ENCODE peak calls at places on chromosomes 16 and 17, in four cellular contexts. Q, K, B and O are unnamed samples.

GRCh38 chr16:79600636-79601091 is at the start of gene MAF:
- DNase-seq in K (peak; percentile 82), Q (peak; percentile 24), B (peak; percentile 87), O (peak; percentile 97)

GRCh38 chr16:8679156-8679555 is 4.7 kb downstream of the ABAT start:
- DNase-seq in B (no peak), K (no peak), Q (no peak), O (no peak)

GRCh38 chr17:51120357-51120738 is 320 bp downstream of the SPAG9 start:
- DNase-seq in B (no peak), Q (peak; percentile 14), K (no peak), O (no peak)

GRCh38 chr16:74107795-74108610 is 188.6 kb upstream of the PSMD7 start:
- DNase-seq in B (peak; percentile 39), K (peak; percentile 79), Q (peak; percentile 2), O (peak; percentile 4)

GRCh38 chr16:58264961-58265479 is 29.8 kb downstream of the PRSS54 start:
- DNase-seq in K (no peak), Q (peak; percentile 84), B (no peak), O (peak; percentile 79)

GRCh38 chr16:90011196-90011819 is 7.9 kb downstream of the DBNDD1 start:
- DNase-seq in Q (no peak), K (no peak), B (no peak), O (no peak)

GRCh38 chr16:55292491-55292890 is 31.5 kb upstream of the IRX6 start:
- DNase-seq in Q (no peak), K (peak; percentile 50), B (no peak), O (no peak)

GRCh38 chr17:5049314-5049819 is 14.1 kb upstream of the SLC52A1 start:
- DNase-seq in K (no peak), Q (no peak), B (no peak), O (no peak)

GRCh38 chr16:11251525-11252481 is 4.2 kb downstream of the SOCS1 start:
- DNase-seq in Q (peak; percentile 91), K (no peak), B (no peak), O (peak; percentile 73)

GRCh38 chr16:73268311-73268997 is 220.5 kb upstream of the ZFHX3 start:
- DNase-seq in B (peak; percentile 24), K (peak; percentile 59), Q (peak; percentile 16), O (no peak)

GRCh38 chr16:82684246-82684645 is 57.5 kb downstream of the CDH13 start:
- DNase-seq in K (no peak), Q (peak; percentile 25), B (no peak), O (no peak)

GRCh38 chr16:10979717-10980601 is 35.6 kb downstream of the CLEC16A start:
- DNase-seq in Q (no peak), K (peak; percentile 70), B (no peak), O (no peak)

GRCh38 chr16:89046491-89046890 is 47.2 kb upstream of the ACSF3 start:
- DNase-seq in K (no peak), Q (no peak), B (no peak), O (no peak)

GRCh38 chr16:3099732-3100499 is 822 bp upstream of the ZSCAN10 start:
- DNase-seq in K (peak; percentile 95), Q (peak; percentile 78), B (peak; percentile 93), O (peak; percentile 89)

GRCh38 chr16:56257666-56258359 is 66.5 kb downstream of the GNAO1 start:
- DNase-seq in Q (no peak), K (no peak), B (no peak), O (no peak)

GRCh38 chr16:87834668-87835473 is 34.4 kb downstream of the SLC7A5 start:
- DNase-seq in Q (peak; percentile 65), K (no peak), B (no peak), O (no peak)

GRCh38 chr16:83040174-83040573 is 413.4 kb downstream of the CDH13 start:
- DNase-seq in Q (peak; percentile 81), B (no peak), K (no peak), O (peak; percentile 11)

GRCh38 chr17:16617481-16618060 is 36.1 kb downstream of the ZNF624 start:
- DNase-seq in B (no peak), K (no peak), Q (no peak), O (no peak)

GRCh38 chr16:57314161-57314785 is 29.8 kb upstream of the PLLP start:
- DNase-seq in K (no peak), Q (no peak), B (no peak), O (peak; percentile 35)

GRCh38 chr16:84378099-84378498 is 9.8 kb downstream of the ATP2C2 start:
- DNase-seq in K (no peak), Q (no peak), B (no peak), O (no peak)

GRCh38 chr16:57045694-57046381 is 46.5 kb upstream of the CPNE2 start:
- DNase-seq in B (peak; percentile 39), K (peak; percentile 80), Q (peak; percentile 60), O (peak; percentile 72)

GRCh38 chr17:73532441-73532901 is 111.8 kb downstream of the SDK2 start:
- DNase-seq in Q (no peak), B (no peak), K (no peak), O (no peak)

GRCh38 chr16:59754854-59755253 is 1020.7 kb upstream of the GOT2 start:
- DNase-seq in B (no peak), K (no peak), Q (no peak), O (no peak)

GRCh38 chr16:56911771-56912541 is 20.0 kb upstream of the HERPUD1 start:
- DNase-seq in B (no peak), Q (peak; percentile 65), K (no peak), O (peak; percentile 49)

GRCh38 chr16:87956169-87956770 is 5.0 kb downstream of the BANP start:
- DNase-seq in K (no peak), Q (peak; percentile 83), B (peak; percentile 39), O (peak; percentile 77)

GRCh38 chr17:19646788-19647696 is 1.5 kb upstream of the ALDH3A2 start:
- DNase-seq in K (peak; percentile 64), B (no peak), Q (no peak), O (peak; percentile 35)

GRCh38 chr16:57754354-57755060 is 18.9 kb downstream of the KATNB1 start:
- DNase-seq in B (no peak), Q (no peak), K (no peak), O (no peak)

GRCh38 chr16:31474173-31474714 is 2.3 kb downstream of the TGFB1I1 start:
- DNase-seq in Q (peak; percentile 90), K (no peak), B (no peak), O (peak; percentile 76)

GRCh38 chr17:79925242-79925957 is 86.2 kb upstream of the CBX4 start:
- DNase-seq in Q (peak; percentile 25), B (no peak), K (no peak), O (no peak)

GRCh38 chr16:19967561-19967960 is 82.9 kb upstream of the GPRC5B start:
- DNase-seq in B (no peak), K (peak; percentile 3), Q (no peak), O (no peak)

DNA sequence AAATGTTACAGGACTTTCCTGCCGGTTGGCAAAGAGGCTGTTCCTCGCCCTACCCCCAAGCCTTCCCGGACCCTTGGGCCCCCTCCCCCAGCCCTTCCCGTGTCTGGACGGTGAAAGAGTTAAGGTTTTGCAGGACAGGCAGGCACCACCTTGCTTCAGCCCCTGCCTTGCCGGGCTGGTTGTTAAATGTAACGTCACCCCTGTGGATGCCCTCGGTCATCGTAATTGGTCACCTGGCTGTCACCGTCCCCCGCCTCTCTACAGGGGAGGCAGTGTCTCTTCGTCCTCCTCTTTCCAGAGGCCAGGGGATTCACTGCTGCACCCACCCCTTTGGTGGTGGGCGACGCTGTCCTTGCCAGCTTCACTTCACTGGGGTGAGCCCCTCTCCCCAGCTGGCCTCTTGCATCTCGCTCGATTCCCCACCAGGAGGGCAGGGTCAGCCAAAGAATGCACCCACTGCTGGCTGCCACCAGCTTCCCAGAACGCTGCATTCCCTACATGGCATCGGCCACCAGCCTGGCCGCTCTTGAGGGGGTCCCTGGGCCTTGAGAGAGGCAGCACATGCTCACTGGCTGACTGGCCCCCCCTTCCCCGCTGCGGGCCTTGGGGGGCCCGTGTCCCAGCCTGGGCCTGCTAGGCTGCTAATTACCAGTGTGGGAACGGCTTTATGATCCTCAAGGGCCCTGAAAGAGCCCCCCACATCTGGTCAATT is 25.2 kb upstream of the GSE1 start:
- DNase-seq in B (no peak), Q (no peak), K (no peak), O (no peak)
- H4K91ac ChIP-seq in B (no peak overlapping the region), Q (no peak overlapping the region), K (no peak overlapping the region), O (peak overlapping the region; percentile 40)

GRCh38 chr17:62965149-62965648 is 836 bp upstream of the TANC2 start:
- DNase-seq in K (no peak), B (no peak), Q (peak; percentile 52), O (peak; percentile 25)

GRCh38 chr17:62965649-62966425 is at the start of gene TANC2:
- DNase-seq in Q (peak; percentile 81), B (peak; percentile 67), K (peak; percentile 94), O (peak; percentile 85)

GRCh38 chr17:62967111-62967449 is 1.0 kb downstream of the TANC2 start:
- DNase-seq in B (no peak), Q (no peak), K (no peak), O (no peak)

GRCh38 chr17:62968445-62968923 is 2.4 kb downstream of the TANC2 start:
- DNase-seq in Q (peak; percentile 94), B (peak; percentile 53), K (peak; percentile 74), O (peak; percentile 91)

DNA sequence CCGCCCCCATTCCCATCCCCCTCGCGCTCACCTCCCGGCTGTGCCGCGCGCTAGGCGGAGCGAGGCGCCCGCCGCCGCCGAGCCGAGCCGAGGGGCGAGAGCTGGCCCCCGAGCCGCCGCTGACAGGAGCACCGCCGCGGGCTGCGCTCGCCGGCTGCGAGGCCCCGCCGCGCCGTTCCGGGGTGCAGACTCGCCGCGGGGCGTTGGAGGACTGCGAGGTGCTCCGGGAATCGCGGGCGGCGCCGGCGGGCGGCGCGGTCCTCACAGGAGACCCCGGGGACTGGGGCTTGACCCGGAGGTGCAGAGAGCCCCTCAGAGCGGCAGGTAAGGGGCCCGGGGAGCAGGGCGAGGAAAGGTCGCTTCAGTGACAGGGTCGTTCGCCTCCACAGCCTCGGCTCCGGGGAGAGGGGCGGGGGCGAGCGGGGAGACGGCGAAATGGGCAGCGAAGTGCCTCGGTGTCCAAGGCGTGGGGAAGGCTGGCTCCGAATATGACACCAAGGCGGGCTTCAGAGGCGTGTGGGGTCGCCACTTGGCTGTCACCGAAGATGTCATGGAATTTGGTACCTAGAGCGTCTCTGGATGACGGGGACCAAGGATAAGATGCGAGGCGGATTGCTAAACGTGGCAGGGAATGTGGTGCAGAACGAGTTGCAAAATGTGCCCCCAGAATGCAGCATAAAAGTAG is 533 bp downstream of the TANC2 start:
- DNase-seq in Q (peak; percentile 18), B (peak; percentile 64), K (peak; percentile 69), O (peak; percentile 47)
- H3K4ac ChIP-seq in Q (peak overlapping the region; percentile 81), B (no peak overlapping the region), K (no peak overlapping the region), O (peak overlapping the region; percentile 60)

GRCh38 chr17:66955821-66956220 is 8.7 kb upstream of the CACNG4 start:
- DNase-seq in B (no peak), Q (no peak), K (no peak), O (no peak)
- H4K91ac ChIP-seq in B (no peak overlapping the region), Q (no peak overlapping the region), K (no peak overlapping the region), O (no peak overlapping the region)

DNA sequence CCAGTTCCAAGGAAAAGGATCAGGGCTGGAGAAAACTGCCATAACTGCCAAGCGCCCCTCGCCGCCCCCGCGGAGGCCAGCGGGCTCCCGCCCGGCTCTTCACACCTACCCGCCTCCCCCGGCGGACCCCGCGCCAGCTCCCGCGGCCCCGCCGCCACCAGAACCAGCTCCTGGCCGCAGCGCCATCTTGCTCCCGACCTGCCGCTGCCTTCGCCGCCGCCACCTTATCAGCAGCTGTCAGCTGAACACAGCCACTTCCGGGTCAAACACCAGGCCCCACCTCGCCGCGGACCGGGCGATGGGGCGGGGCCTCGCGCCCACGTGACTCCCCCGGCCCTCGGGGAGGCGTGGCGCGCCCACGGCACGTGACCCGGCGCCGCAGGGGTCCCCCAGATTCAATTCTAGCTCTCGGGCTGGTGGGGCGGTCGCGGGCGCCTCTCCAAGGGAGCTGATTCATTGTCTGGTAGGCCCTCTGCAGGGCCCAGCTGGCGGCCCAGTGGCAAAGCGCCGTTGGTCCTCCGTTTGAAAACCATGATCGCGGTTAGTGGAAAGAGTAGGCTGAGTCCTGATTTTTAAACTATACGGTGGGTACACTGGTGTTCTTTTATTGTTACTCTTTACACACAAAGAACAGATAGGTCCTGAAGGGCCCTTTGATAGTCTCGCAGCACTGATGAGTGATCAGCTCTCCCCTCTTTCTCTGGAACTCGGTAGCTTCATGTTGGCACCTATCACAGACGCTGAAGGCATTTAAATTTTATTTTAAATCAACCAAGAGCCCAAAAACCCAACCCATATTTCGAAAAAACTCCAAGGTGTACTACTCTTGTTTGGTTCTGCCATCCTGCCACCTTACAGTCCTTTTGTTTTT is at the start of gene SYNRG:
- DNase-seq in B (peak; percentile 96), Q (peak; percentile 94), K (peak; percentile 99), O (peak; percentile 97)
- H3K4ac ChIP-seq in B (no peak within 1 kb of the TSS), Q (peak within 1 kb of the TSS; percentile 92), K (no peak within 1 kb of the TSS), O (peak within 1 kb of the TSS; percentile 86)